ENCODE peak calls at places on chromosomes 3 and 15, in four cellular contexts. N is neural progenitor cell, Z is PC-3, M is HCT116. R is an unnamed sample.
A peak's percentile ranks its signal among the peaks of the same experiment; 100 is the strongest.

GRCh38 chr3:16523778-16524177 is 10.3 kb upstream of the RFTN1 start:
- DNase-seq in Z (no peak), N (no peak), M (no peak), R (no peak)

GRCh38 chr15:52109559-52110451 is 2.8 kb downstream of the BCL2L10 start:
- DNase-seq in N (no peak), M (no peak), Z (no peak), R (no peak)

GRCh38 chr3:197532388-197532787 is 23.4 kb downstream of the BDH1 start:
- DNase-seq in N (no peak), Z (no peak), M (no peak), R (no peak)

GRCh38 chr3:101070260-101071121 is 77.3 kb upstream of the ABI3BP start:
- DNase-seq in M (peak; percentile 57), N (peak; percentile 71), Z (peak; percentile 70), R (no peak)

GRCh38 chr3:11059090-11059798 is 66.7 kb downstream of the SLC6A1 start:
- DNase-seq in Z (peak; percentile 88), M (peak; percentile 48), N (peak; percentile 85), R (peak; percentile 85)

GRCh38 chr15:70563561-70564095 is 199.7 kb downstream of the UACA start:
- DNase-seq in Z (no peak), M (no peak), N (no peak), R (no peak)

GRCh38 chr15:89167267-89168176 is 53.9 kb downstream of the RLBP1 start:
- DNase-seq in N (no peak), Z (peak; percentile 93), M (peak; percentile 91), R (peak; percentile 83)

GRCh38 chr3:195035345-195036202 is 235.4 kb downstream of the XXYLT1 start:
- DNase-seq in Z (no peak), M (no peak), N (peak; percentile 62), R (no peak)

GRCh38 chr15:90227816-90228772 is 5.6 kb downstream of the CIB1 start:
- DNase-seq in Z (no peak), M (no peak), N (no peak), R (no peak)

GRCh38 chr3:27357665-27358258 is 11.4 kb downstream of the NEK10 start:
- DNase-seq in M (peak; percentile 59), Z (peak; percentile 83), N (peak; percentile 73), R (peak; percentile 66)

GRCh38 chr3:16211176-16211904 is 36.9 kb downstream of the GALNT15 start:
- DNase-seq in N (no peak), M (no peak), Z (no peak), R (peak; percentile 56)

GRCh38 chr3:46109635-46110005 is 82.3 kb upstream of the XCR1 start:
- DNase-seq in Z (peak; percentile 9), N (no peak), M (no peak), R (no peak)

GRCh38 chr3:130725746-130726145 is 20.9 kb downstream of the PIK3R4 start:
- DNase-seq in Z (no peak), M (no peak), N (no peak), R (peak; percentile 63)

GRCh38 chr15:101795455-101795854 is 7.9 kb upstream of the OR4F6 start:
- DNase-seq in M (no peak), N (no peak), Z (peak; percentile 57), R (peak; percentile 83)

GRCh38 chr3:98902341-98902740 is 846 bp upstream of the DCBLD2 start:
- DNase-seq in Z (no peak), N (no peak), M (no peak), R (no peak)

GRCh38 chr3:16316847-16317560 is 52.0 kb downstream of the OXNAD1 start:
- DNase-seq in N (no peak), M (no peak), Z (no peak), R (no peak)

GRCh38 chr3:181728470-181728869 is 16.7 kb downstream of the SOX2 start:
- DNase-seq in M (no peak), N (no peak), Z (no peak), R (no peak)

GRCh38 chr3:50537421-50538129 is 30.0 kb downstream of the C3orf18 start:
- DNase-seq in Z (no peak), M (no peak), N (no peak), R (no peak)

GRCh38 chr3:102530443-102531195 is 95.8 kb downstream of the ZPLD1 start:
- DNase-seq in Z (peak; percentile 89), M (no peak), N (no peak), R (peak; percentile 40)

GRCh38 chr15:69660114-69660513 is 207.5 kb downstream of the RPLP1 start:
- DNase-seq in Z (no peak), N (no peak), M (no peak), R (no peak)

GRCh38 chr3:193563999-193564398 is 9.3 kb upstream of the ATP13A4 start:
- DNase-seq in M (peak; percentile 27), N (peak; percentile 50), Z (peak; percentile 29), R (peak; percentile 7)

GRCh38 chr3:139472380-139473010 is 3.8 kb downstream of the RBP2 start:
- DNase-seq in Z (no peak), M (no peak), N (no peak), R (peak; percentile 3)

GRCh38 chr3:66376568-66376967 is 124.3 kb downstream of the LRIG1 start:
- DNase-seq in Z (peak; percentile 16), M (peak; percentile 16), N (no peak), R (peak; percentile 48)

DNA sequence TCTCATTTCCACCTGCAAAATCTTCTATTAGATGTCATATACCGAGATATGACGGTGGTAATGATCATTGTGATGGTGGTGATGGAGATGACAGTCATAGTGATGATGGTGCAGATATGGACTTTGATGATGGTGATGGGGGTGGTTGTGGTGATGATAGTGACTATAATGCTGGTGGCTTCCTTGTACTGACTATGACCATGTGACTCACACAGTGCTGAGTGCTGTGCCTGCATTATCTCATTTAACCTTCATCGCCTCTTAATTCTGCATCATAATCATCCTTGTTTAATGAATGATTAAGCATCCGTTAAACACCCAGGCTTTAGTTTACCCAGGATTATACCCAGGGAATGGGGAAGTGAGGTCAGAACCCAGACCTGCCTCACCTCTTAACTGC is 331.7 kb downstream of the FEZF2 start:
- DNase-seq in M (no peak), N (no peak), Z (no peak), R (peak; percentile 7)
- H3K9ac ChIP-seq in M (no peak overlapping the region), N (no peak overlapping the region), Z (no peak overlapping the region), R (no peak overlapping the region)

GRCh38 chr3:179513867-179514266 is 48.9 kb upstream of the ACTL6A start:
- DNase-seq in M (no peak), N (no peak), Z (peak; percentile 4), R (peak; percentile 29)
- TF ChIP-seq EZH2phosphoT487 in M (no peak), N (no peak), Z (no peak), R (no peak)

GRCh38 chr3:111545349-111545748 is 3.4 kb downstream of the CD96 start:
- DNase-seq in Z (no peak), N (no peak), M (no peak), R (no peak)

GRCh38 chr3:111541391-111541790 is 606 bp upstream of the CD96 start:
- DNase-seq in M (no peak), Z (no peak), N (no peak), R (no peak)

GRCh38 chr3:111539351-111540331 is 2.4 kb upstream of the CD96 start:
- DNase-seq in N (peak; percentile 80), Z (peak; percentile 89), M (peak; percentile 52), R (peak; percentile 72)

GRCh38 chr3:111538687-111539086 is 3.3 kb upstream of the CD96 start:
- DNase-seq in N (no peak), Z (peak; percentile 89), M (no peak), R (peak; percentile 53)

DNA sequence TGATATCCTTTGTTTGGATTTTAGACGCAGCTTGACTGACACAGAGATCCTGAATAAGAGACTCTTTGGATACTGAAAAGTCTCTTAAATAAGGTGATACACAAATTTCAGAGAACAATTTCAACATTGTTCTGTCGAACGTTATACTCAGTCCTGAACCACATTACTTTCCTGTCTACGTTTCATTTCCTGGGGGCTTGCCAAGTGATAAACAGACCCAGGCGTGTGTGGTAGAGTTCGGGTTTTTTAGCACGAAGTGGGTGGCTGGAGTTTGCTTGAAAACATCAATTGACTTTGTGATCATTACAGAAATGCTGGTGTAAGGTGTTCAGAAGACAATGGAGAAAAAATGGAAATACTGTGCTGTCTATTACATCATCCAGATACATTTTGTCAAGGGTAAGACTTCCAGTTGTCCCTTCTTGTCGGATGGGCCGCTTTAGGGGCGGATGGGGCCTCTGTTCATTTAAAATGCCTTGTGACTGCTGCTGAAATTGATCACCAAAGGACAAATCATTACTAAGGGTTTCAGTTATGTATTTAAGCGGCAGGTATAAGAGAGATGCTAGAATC is at the start of gene CD96:
- DNase-seq in Z (peak; percentile 31), M (no peak), N (no peak), R (peak; percentile 13)
- H2AFZ ChIP-seq in Z (peak within 1 kb of the TSS; percentile 47), M (peak within 1 kb of the TSS; percentile 4), N (no peak within 1 kb of the TSS), R (peak within 1 kb of the TSS; percentile 41)

GRCh38 chr3:152325136-152325535 is 56.4 kb downstream of the MBNL1 start:
- DNase-seq in N (no peak), M (no peak), Z (no peak), R (no peak)

GRCh38 chr3:152330565-152330964 is 61.8 kb downstream of the MBNL1 start:
- DNase-seq in M (no peak), Z (no peak), N (no peak), R (no peak)

GRCh38 chr3:152331018-152331541 is 62.4 kb downstream of the MBNL1 start:
- DNase-seq in M (peak; percentile 65), N (no peak), Z (peak; percentile 98), R (peak; percentile 92)

GRCh38 chr3:152331975-152332374 is 63.2 kb downstream of the MBNL1 start:
- DNase-seq in Z (peak; percentile 22), N (no peak), M (no peak), R (peak; percentile 34)

GRCh38 chr3:152328841-152329240 is 60.1 kb downstream of the MBNL1 start:
- DNase-seq in N (no peak), Z (peak; percentile 94), M (peak; percentile 70), R (peak; percentile 89)
- H3K9ac ChIP-seq in N (no peak overlapping the region), Z (peak overlapping the region; percentile 66), M (peak overlapping the region; percentile 33), R (peak overlapping the region; percentile 41)

GRCh38 chr3:9248232-9249191 is 934 bp downstream of the SRGAP3 start:
- DNase-seq in Z (peak; percentile 69), N (peak; percentile 50), M (no peak), R (peak; percentile 36)
- TF ChIP-seq EZH2phosphoT487 in Z (no peak), N (no peak), M (no peak), R (no peak)

R was measured in GM23248.